ENCODE peak calls at places on chromosomes 1 and 21, in four cellular contexts. One of them, this sample, is unnamed.

GRCh38 chr1:116886532-116886931 is 23.2 kb upstream of the PTGFRN start:
- DNase-seq in endothelial cell: no peak
- DNase-seq in fibroblast of lung: peak; percentile 84
- DNase-seq in IMR-90: peak; percentile 18
- DNase-seq in this sample: no peak

GRCh38 chr1:26861889-26862371 is 1.0 kb upstream of the SFN start:
- DNase-seq in endothelial cell: no peak
- DNase-seq in fibroblast of lung: no peak
- DNase-seq in IMR-90: no peak
- DNase-seq in this sample: no peak

GRCh38 chr1:108149796-108150467 is 50.2 kb downstream of the SLC25A24 start:
- DNase-seq in fibroblast of lung: peak; percentile 66
- DNase-seq in IMR-90: peak; percentile 46
- DNase-seq in endothelial cell: no peak
- DNase-seq in this sample: no peak

GRCh38 chr1:113811353-113811887 is 856 bp downstream of the RSBN1 start:
- DNase-seq in fibroblast of lung: peak; percentile 39
- DNase-seq in endothelial cell: peak; percentile 15
- DNase-seq in IMR-90: peak; percentile 22
- DNase-seq in this sample: no peak

GRCh38 chr1:109873278-109874175 is 37.1 kb upstream of the CSF1 start:
- DNase-seq in IMR-90: peak; percentile 29
- DNase-seq in fibroblast of lung: peak; percentile 62
- DNase-seq in endothelial cell: no peak
- DNase-seq in this sample: no peak

GRCh38 chr1:204806943-204807624 is 63.6 kb upstream of the NFASC start:
- DNase-seq in IMR-90: peak; percentile 57
- DNase-seq in fibroblast of lung: peak; percentile 55
- DNase-seq in endothelial cell: peak; percentile 93
- DNase-seq in this sample: peak; percentile 33

GRCh38 chr1:66302184-66302742 is 231.7 kb upstream of the SGIP1 start:
- DNase-seq in IMR-90: no peak
- DNase-seq in endothelial cell: no peak
- DNase-seq in fibroblast of lung: no peak
- DNase-seq in this sample: no peak

GRCh38 chr1:77036560-77036959 is 169.3 kb downstream of the ST6GALNAC5 start:
- DNase-seq in IMR-90: peak; percentile 56
- DNase-seq in fibroblast of lung: peak; percentile 53
- DNase-seq in endothelial cell: peak; percentile 37
- DNase-seq in this sample: peak; percentile 10

GRCh38 chr1:31752258-31752657 is 11.9 kb downstream of the ADGRB2 start:
- DNase-seq in endothelial cell: no peak
- DNase-seq in fibroblast of lung: no peak
- DNase-seq in IMR-90: no peak
- DNase-seq in this sample: no peak

GRCh38 chr1:88327391-88328267 is 356.4 kb upstream of the PKN2 start:
- DNase-seq in fibroblast of lung: peak; percentile 95
- DNase-seq in endothelial cell: no peak
- DNase-seq in IMR-90: peak; percentile 93
- DNase-seq in this sample: peak; percentile 73

GRCh38 chr1:159205225-159205624 is 550 bp downstream of the ACKR1 start:
- DNase-seq in fibroblast of lung: no peak
- DNase-seq in endothelial cell: no peak
- DNase-seq in IMR-90: no peak
- DNase-seq in this sample: no peak

GRCh38 chr1:210883821-210884220 is 250.1 kb downstream of the KCNH1 start:
- DNase-seq in IMR-90: peak; percentile 7
- DNase-seq in fibroblast of lung: peak; percentile 94
- DNase-seq in endothelial cell: no peak
- DNase-seq in this sample: no peak

GRCh38 chr1:159188375-159188788 is 16.3 kb upstream of the ACKR1 start:
- DNase-seq in fibroblast of lung: peak; percentile 29
- DNase-seq in IMR-90: peak; percentile 22
- DNase-seq in endothelial cell: peak; percentile 81
- DNase-seq in this sample: no peak

GRCh38 chr21:16419188-16419874 is 689.5 kb downstream of the USP25 start:
- DNase-seq in fibroblast of lung: peak; percentile 98
- DNase-seq in IMR-90: peak; percentile 57
- DNase-seq in endothelial cell: no peak
- DNase-seq in this sample: peak; percentile 63

GRCh38 chr1:59008599-59009347 is 224.9 kb upstream of the JUN start:
- DNase-seq in IMR-90: peak; percentile 27
- DNase-seq in fibroblast of lung: peak; percentile 65
- DNase-seq in endothelial cell: no peak
- DNase-seq in this sample: no peak

GRCh38 chr1:36306902-36307456 is 811 bp downstream of the SH3D21 start:
- DNase-seq in fibroblast of lung: peak; percentile 90
- DNase-seq in IMR-90: peak; percentile 91
- DNase-seq in endothelial cell: peak; percentile 91
- DNase-seq in this sample: peak; percentile 76

GRCh38 chr1:160358073-160358472 is 8.8 kb upstream of the NHLH1 start:
- DNase-seq in IMR-90: no peak
- DNase-seq in fibroblast of lung: no peak
- DNase-seq in endothelial cell: no peak
- DNase-seq in this sample: no peak

GRCh38 chr1:235954306-235955283 is 87.9 kb upstream of the LYST start:
- DNase-seq in IMR-90: peak; percentile 34
- DNase-seq in endothelial cell: no peak
- DNase-seq in fibroblast of lung: peak; percentile 26
- DNase-seq in this sample: no peak

GRCh38 chr1:920008-920407 is 3.7 kb upstream of the SAMD11 start:
- DNase-seq in fibroblast of lung: no peak
- DNase-seq in IMR-90: no peak
- DNase-seq in endothelial cell: no peak
- DNase-seq in this sample: no peak

GRCh38 chr1:920506-920905 is 3.2 kb upstream of the SAMD11 start:
- DNase-seq in endothelial cell: no peak
- DNase-seq in IMR-90: no peak
- DNase-seq in fibroblast of lung: no peak
- DNase-seq in this sample: no peak

GRCh38 chr1:919271-919872 is 4.4 kb upstream of the SAMD11 start:
- DNase-seq in fibroblast of lung: no peak
- DNase-seq in endothelial cell: no peak
- DNase-seq in IMR-90: no peak
- DNase-seq in this sample: no peak

GRCh38 chr1:923131-923990 is at the start of gene SAMD11:
- DNase-seq in fibroblast of lung: peak; percentile 90
- DNase-seq in endothelial cell: peak; percentile 65
- DNase-seq in IMR-90: peak; percentile 76
- DNase-seq in this sample: peak; percentile 32

DNA sequence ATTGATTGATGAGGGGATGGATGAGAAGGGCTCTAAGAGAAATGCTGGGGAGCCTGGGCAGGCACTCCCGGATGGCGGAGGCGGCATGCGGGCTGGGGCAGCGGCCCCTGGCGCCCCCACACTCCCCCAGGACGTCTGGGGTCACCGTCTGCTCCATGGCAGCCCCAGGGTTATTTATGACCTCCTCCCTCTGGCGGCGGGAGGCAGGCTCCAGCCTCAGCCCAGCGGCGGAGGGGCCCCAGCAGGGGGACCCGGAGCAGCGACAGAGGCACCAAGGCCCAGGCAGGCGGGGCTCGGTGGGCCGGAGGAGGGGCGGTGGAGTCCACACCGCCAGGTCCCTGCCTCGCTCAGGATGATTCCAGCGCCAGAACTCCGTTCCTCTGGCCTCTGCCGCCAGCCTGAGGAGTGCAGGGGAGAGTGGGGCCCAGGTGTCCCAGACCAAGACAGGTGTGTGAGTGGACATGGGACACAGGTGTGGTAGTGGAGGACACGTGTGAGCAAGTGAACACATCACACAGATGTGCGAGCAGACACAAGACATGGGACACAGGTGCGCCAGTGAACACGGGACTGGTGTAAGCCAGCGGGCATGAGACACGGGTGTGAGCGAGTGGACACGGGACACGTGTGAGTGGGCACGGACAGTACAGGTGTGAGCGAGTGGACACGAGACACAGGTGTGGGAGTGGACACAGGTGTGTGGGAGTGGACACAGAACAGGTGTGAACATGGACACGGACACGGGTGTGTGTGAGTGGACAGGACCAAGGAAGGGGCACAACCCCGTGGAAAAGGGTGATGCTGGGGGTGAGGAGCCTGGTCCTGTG is 2.5 kb upstream of the SAMD11 start:
- DNase-seq in fibroblast of lung: peak; percentile 79
- DNase-seq in IMR-90: peak; percentile 71
- DNase-seq in endothelial cell: peak; percentile 69
- DNase-seq in this sample: peak; percentile 36
- TF ChIP-seq CTCF in fibroblast of lung: peak; percentile 44
- TF ChIP-seq CTCF in IMR-90: peak; percentile 51
- TF ChIP-seq CTCF in endothelial cell: no peak
- TF ChIP-seq CTCF in this sample: peak; percentile 58

GRCh38 chr1:201508809-201509208 is 1.9 kb upstream of the CSRP1 start:
- DNase-seq in endothelial cell: no peak
- DNase-seq in fibroblast of lung: peak; percentile 80
- DNase-seq in IMR-90: peak; percentile 81
- DNase-seq in this sample: no peak

GRCh38 chr1:201504799-201505504 is 2.0 kb downstream of the CSRP1 start:
- DNase-seq in endothelial cell: no peak
- DNase-seq in IMR-90: no peak
- DNase-seq in fibroblast of lung: no peak
- DNase-seq in this sample: no peak

GRCh38 chr1:201506092-201506491 is 831 bp downstream of the CSRP1 start:
- DNase-seq in endothelial cell: no peak
- DNase-seq in IMR-90: no peak
- DNase-seq in fibroblast of lung: no peak
- DNase-seq in this sample: no peak

GRCh38 chr1:201505505-201505893 is 1.4 kb downstream of the CSRP1 start:
- DNase-seq in endothelial cell: peak; percentile 44
- DNase-seq in IMR-90: peak; percentile 76
- DNase-seq in fibroblast of lung: peak; percentile 79
- DNase-seq in this sample: no peak

GRCh38 chr1:201506573-201507567 is at the start of gene CSRP1:
- DNase-seq in endothelial cell: peak; percentile 49
- DNase-seq in IMR-90: peak; percentile 87
- DNase-seq in fibroblast of lung: peak; percentile 90
- DNase-seq in this sample: no peak
- TF ChIP-seq CTCF in endothelial cell: no peak
- TF ChIP-seq CTCF in IMR-90: no peak
- TF ChIP-seq CTCF in fibroblast of lung: no peak
- TF ChIP-seq CTCF in this sample: no peak

DNA sequence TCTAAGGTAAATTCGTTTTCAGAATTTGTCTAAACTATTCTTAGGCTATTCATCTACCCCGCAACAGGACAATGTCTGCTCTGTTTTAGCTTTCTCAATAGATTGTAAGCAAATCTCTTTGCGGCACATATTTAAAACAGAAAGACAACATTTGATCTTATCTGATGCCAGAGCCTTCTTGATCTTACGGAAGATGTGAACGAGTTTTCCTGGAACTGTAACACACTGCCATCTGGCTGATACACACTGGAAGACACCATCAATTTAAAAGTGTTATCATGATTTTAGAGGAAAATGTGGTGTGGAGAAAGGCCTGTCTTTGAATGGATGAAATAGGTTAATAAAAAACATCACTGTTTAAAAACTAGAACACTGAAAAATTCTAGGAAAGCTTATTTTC is 36.1 kb downstream of the COA6 start:
- DNase-seq in fibroblast of lung: no peak
- DNase-seq in endothelial cell: no peak
- DNase-seq in IMR-90: peak; percentile 8
- DNase-seq in this sample: no peak
- TF ChIP-seq CTCF in fibroblast of lung: peak; percentile 16
- TF ChIP-seq CTCF in endothelial cell: no peak
- TF ChIP-seq CTCF in IMR-90: no peak
- TF ChIP-seq CTCF in this sample: peak; percentile 12

GRCh38 chr1:22528451-22528850 is 34.8 kb upstream of the EPHA8 start:
- DNase-seq in IMR-90: no peak
- DNase-seq in fibroblast of lung: no peak
- DNase-seq in endothelial cell: no peak
- DNase-seq in this sample: no peak

GRCh38 chr1:22526677-22527076 is 36.6 kb upstream of the EPHA8 start:
- DNase-seq in IMR-90: no peak
- DNase-seq in endothelial cell: no peak
- DNase-seq in fibroblast of lung: no peak
- DNase-seq in this sample: no peak

GRCh38 chr1:22527122-22527521 is 36.2 kb upstream of the EPHA8 start:
- DNase-seq in endothelial cell: no peak
- DNase-seq in fibroblast of lung: peak; percentile 29
- DNase-seq in IMR-90: no peak
- DNase-seq in this sample: no peak

GRCh38 chr1:22526098-22526497 is 37.2 kb upstream of the EPHA8 start:
- DNase-seq in IMR-90: no peak
- DNase-seq in endothelial cell: no peak
- DNase-seq in fibroblast of lung: no peak
- DNase-seq in this sample: no peak

DNA sequence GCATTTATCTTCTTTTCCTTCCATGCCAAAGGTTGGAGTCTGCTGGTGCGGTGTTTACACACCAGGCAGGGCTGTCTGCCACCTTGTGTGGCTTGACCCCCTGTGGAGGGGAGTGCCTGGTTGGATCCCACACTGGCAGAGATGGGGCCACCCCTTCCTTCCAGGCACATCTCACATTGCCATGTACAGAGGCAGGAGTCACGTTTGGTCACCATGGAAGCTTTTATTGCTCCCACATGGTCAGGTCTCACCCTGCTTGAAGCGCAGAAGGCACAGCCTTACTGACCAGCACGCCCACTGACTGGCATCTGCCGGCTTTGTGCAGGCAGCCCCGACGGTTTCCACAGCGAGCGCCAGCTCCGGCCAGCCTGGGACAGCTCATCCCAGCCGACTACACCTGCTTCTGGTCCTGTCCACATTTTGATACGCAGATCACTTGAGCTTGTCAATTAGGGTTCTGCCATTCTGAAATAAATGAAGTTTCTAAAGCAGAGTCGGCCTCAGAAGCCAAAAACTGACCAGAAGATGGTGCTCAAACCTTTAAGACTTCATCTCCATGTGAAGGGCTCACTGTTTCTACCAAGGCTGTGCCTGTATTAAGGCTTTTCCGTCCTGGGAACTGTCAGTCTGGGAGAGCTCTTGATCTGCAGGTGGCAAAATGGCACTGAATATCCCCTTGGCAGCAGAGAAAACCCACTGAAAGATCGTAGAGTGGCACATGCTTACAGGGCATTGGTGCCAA is 35.6 kb upstream of the EPHA8 start:
- DNase-seq in fibroblast of lung: no peak
- DNase-seq in IMR-90: no peak
- DNase-seq in endothelial cell: no peak
- DNase-seq in this sample: no peak
- TF ChIP-seq CTCF in fibroblast of lung: no peak
- TF ChIP-seq CTCF in IMR-90: no peak
- TF ChIP-seq CTCF in endothelial cell: no peak
- TF ChIP-seq CTCF in this sample: peak; percentile 14

GRCh38 chr1:38138498-38139233 is 92.1 kb upstream of the POU3F1 start:
- DNase-seq in IMR-90: peak; percentile 97
- DNase-seq in fibroblast of lung: peak; percentile 98
- DNase-seq in endothelial cell: no peak
- DNase-seq in this sample: peak; percentile 96
- TF ChIP-seq CTCF in IMR-90: peak; percentile 31
- TF ChIP-seq CTCF in fibroblast of lung: peak; percentile 13
- TF ChIP-seq CTCF in endothelial cell: no peak
- TF ChIP-seq CTCF in this sample: peak; percentile 52

GRCh38 chr1:155671750-155672149 is 16.8 kb downstream of the YY1AP1 start:
- DNase-seq in IMR-90: no peak
- DNase-seq in endothelial cell: no peak
- DNase-seq in fibroblast of lung: no peak
- DNase-seq in this sample: no peak

GRCh38 chr1:155678027-155678426 is 10.5 kb downstream of the YY1AP1 start:
- DNase-seq in endothelial cell: no peak
- DNase-seq in IMR-90: no peak
- DNase-seq in fibroblast of lung: no peak
- DNase-seq in this sample: no peak

GRCh38 chr1:155669233-155670162 is 19.1 kb downstream of the YY1AP1 start:
- DNase-seq in endothelial cell: no peak
- DNase-seq in IMR-90: no peak
- DNase-seq in fibroblast of lung: no peak
- DNase-seq in this sample: no peak

GRCh38 chr1:155673003-155673402 is 15.6 kb downstream of the YY1AP1 start:
- DNase-seq in IMR-90: no peak
- DNase-seq in fibroblast of lung: no peak
- DNase-seq in endothelial cell: no peak
- DNase-seq in this sample: no peak
- TF ChIP-seq CTCF in IMR-90: no peak
- TF ChIP-seq CTCF in fibroblast of lung: no peak
- TF ChIP-seq CTCF in endothelial cell: no peak
- TF ChIP-seq CTCF in this sample: no peak